ENCODE peak calls at places on chromosomes 5 and 9, in six cellular contexts. F is Caco-2, U is sigmoid colon, P is fibroblast of lung, K is stomach, C is astrocyte. N is an unnamed sample.

GRCh38 chr5:31054436-31054835 is 139.1 kb upstream of the CDH6 start:
- DNase-seq in U (no peak), C (no peak), F (no peak), K (no peak), P (no peak), N (no peak)

GRCh38 chr5:115431116-115431515 is 113.5 kb downstream of the FEM1C start:
- DNase-seq in U (no peak), F (no peak), P (no peak), C (no peak), K (no peak), N (no peak)

GRCh38 chr5:75856056-75856455 is 138.8 kb upstream of the POC5 start:
- DNase-seq in P (no peak), C (no peak), U (no peak), K (no peak), F (no peak), N (no peak)

GRCh38 chr5:120464627-120465280 is 654 bp downstream of the PRR16 start:
- DNase-seq in P (peak; percentile 65), K (peak; percentile 25), F (peak; percentile 25), C (peak; percentile 41), U (peak; percentile 75), N (peak; percentile 88)

GRCh38 chr5:74035521-74035937 is 409.5 kb downstream of the ARHGEF28 start:
- DNase-seq in C (peak; percentile 70), K (no peak), U (no peak), P (peak; percentile 79), F (peak; percentile 71), N (no peak)

GRCh38 chr5:80231243-80231642 is 24.6 kb downstream of the SERINC5 start:
- DNase-seq in P (peak; percentile 93), U (no peak), K (no peak), F (no peak), C (peak; percentile 91), N (peak; percentile 82)

GRCh38 chr5:135364416-135365262 is 34.4 kb downstream of the MACROH2A1 start:
- DNase-seq in C (no peak), K (no peak), U (no peak), P (no peak), F (no peak), N (no peak)

GRCh38 chr5:88380332-88380731 is 111.7 kb upstream of the TMEM161B start:
- DNase-seq in C (no peak), F (no peak), U (no peak), K (no peak), P (no peak), N (no peak)

GRCh38 chr9:81522721-81523551 is 166.4 kb downstream of the TLE1 start:
- DNase-seq in F (no peak), P (peak; percentile 57), C (peak; percentile 42), U (no peak), K (no peak), N (peak; percentile 72)

GRCh38 chr9:136545966-136546696 is at the start of gene NOTCH1:
- DNase-seq in P (peak; percentile 91), U (peak; percentile 98), K (peak; percentile 93), F (peak; percentile 89), C (peak; percentile 83), N (peak; percentile 100)

GRCh38 chr5:128579669-128580068 is 41.6 kb upstream of the FBN2 start:
- DNase-seq in U (no peak), C (peak; percentile 4), P (peak; percentile 23), F (no peak), K (no peak), N (no peak)

GRCh38 chr5:72160299-72160698 is 53.0 kb downstream of the MAP1B start:
- DNase-seq in U (no peak), K (no peak), F (no peak), P (peak; percentile 93), C (peak; percentile 92), N (peak; percentile 82)

GRCh38 chr5:172707285-172708182 is 63.5 kb downstream of the DUSP1 start:
- DNase-seq in P (peak; percentile 66), U (no peak), F (peak; percentile 75), C (peak; percentile 49), K (no peak), N (peak; percentile 86)

DNA sequence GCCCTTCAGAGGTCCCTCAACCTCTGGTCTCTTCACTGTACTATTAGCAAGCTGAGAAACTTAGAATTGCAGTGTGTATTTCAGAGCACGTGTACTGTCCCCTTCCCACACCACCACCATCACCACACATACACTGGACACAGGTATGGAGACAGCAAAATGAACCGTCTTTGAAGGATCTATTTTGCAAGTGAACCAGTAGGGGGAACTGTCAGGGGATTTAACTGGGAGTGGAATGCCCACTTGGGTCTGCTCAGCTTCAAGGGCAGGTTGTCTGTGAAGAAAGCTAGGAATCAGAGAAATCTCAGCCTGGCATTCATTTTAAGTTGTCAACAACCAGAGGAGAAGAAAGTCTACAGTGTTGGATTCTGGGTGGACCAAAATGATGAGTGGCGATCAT is 147.0 kb downstream of the DCP2 start:
- DNase-seq in P (no peak), F (no peak), U (no peak), C (no peak), K (no peak), N (peak; percentile 25)
- TF ChIP-seq CTCF in P (peak; percentile 13), F (peak; percentile 27), U (no peak), C (peak; percentile 16), K (no peak), N (peak; percentile 15)

DNA sequence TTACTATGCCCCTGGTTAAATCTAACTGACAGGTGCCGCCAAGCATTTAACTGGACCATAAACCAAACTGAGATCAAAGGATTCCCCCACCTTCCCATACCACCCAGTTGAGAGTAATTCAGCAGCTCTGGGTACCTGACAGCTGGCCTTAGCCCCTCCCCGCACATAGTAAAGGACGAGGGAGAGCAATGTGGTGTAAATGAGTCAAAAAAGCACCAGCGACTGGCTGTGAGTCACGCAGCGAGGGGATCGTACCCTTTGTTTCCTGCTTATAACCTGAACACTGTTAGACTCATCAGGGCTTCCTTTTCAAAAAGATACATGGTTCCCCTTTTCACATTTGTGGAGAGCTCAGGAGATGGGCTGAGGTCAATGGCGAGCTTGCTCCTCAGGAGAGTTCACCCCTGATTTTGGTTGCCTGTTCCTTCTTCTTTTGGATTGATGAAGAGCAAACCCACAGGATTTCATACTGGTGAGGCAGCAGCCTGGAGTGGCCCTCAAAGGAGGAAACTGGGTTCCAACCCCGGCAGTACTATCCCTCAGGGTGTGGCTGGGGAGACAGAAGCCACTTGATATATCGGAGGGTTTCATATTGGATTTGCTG is 71.5 kb downstream of the ANKRD33B start:
- DNase-seq in U (no peak), K (no peak), F (no peak), C (peak; percentile 73), P (peak; percentile 81), N (peak; percentile 91)
- H3K4me1 ChIP-seq in U (no peaks in the 10 kb centered on the region), K (no peaks in the 10 kb centered on the region), F (no peaks in the 10 kb centered on the region), C (peaks cover 28% of the 10 kb centered on the region), P (no peaks in the 10 kb centered on the region), N (peaks cover 15% of the 10 kb centered on the region)

GRCh38 chr9:109913461-109913810 is 133.4 kb downstream of the PALM2AKAP2 start:
- DNase-seq in C (peak; percentile 39), F (no peak), K (no peak), P (peak; percentile 46), U (no peak), N (no peak)

GRCh38 chr9:109912082-109912581 is 132.1 kb downstream of the PALM2AKAP2 start:
- DNase-seq in U (no peak), K (no peak), C (peak; percentile 58), P (peak; percentile 63), F (no peak), N (no peak)

GRCh38 chr9:109914280-109915027 is 134.5 kb downstream of the PALM2AKAP2 start:
- DNase-seq in K (no peak), P (peak; percentile 96), F (no peak), C (peak; percentile 95), U (no peak), N (no peak)

GRCh38 chr9:109910616-109911568 is 130.9 kb downstream of the PALM2AKAP2 start:
- DNase-seq in P (peak; percentile 82), F (no peak), C (peak; percentile 75), K (no peak), U (no peak), N (no peak)

DNA sequence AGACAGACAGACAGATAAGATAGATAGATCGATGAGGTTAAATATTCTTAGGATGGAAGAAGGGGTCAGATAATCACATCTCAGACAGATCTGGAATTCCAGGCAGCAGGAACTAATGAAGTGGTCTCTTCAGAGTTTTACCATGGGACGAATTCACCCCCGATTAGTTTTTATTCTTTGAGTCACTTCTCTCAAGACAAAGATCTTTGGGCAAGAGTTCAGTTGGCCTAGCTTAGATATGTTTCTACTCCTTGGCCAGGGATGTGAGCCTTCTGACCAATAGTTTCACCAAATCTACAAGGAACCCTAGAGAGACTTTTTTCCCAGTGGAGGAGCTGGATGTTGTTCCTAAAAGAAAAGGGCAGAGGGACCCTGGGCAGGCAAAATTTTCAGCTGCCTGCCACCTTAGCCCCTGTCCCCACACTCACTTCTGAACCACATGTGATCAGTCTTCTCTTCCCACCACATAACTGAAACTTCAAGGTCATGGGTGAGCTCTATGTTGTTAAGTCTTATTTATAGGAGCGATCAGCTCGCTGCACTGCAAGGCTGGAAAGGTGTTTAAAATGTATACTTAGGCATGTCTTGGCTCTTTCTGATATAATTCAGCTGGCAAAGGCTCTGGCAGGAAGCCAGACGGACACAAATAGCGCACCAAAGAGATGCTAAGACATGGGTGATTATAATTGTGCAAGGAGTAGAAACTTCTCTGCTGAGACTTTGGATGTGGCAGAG is 132.9 kb downstream of the PALM2AKAP2 start:
- DNase-seq in P (peak; percentile 44), K (peak; percentile 44), F (no peak), C (peak; percentile 36), U (no peak), N (no peak)
- H3K4me3 ChIP-seq in P (no peak overlapping the region), K (no peak overlapping the region), F (no peak overlapping the region), C (no peak overlapping the region), U (no peak overlapping the region), N (no peak overlapping the region)

GRCh38 chr5:17620627-17621026 is 10.4 kb downstream of the TAF11L12 start:
- DNase-seq in K (no peak), F (no peak), C (no peak), P (no peak), U (no peak), N (no peak)
- TF ChIP-seq CTCF in K (no peak), F (no peak), C (no peak), P (no peak), U (no peak), N (no peak)

DNA sequence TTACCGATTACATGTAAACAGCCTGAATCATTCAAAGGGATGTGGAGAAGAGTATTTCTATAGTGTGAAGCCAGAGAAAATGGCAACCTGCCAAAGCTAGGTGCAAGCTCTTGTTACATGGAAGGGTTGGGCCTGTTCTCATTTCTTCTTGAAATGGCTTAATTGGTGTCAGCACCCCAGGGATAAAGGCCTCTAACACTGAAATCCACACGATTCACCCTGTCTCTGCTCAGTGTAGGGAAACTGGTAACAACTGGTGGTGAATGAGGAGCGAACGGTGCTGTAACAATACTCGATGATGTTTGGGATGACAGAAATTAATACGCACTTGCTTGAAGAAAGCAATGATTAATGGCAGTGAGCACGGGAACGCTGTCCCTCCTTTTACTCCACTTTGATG is 16.2 kb downstream of the PBX3 start:
- DNase-seq in P (peak; percentile 71), C (peak; percentile 62), U (no peak), F (no peak), K (no peak), N (no peak)
- H3K4me1 ChIP-seq in P (peaks cover 4% of the 10 kb centered on the region), C (peaks cover 17% of the 10 kb centered on the region), U (peaks cover 53% of the 10 kb centered on the region), F (peaks cover 9% of the 10 kb centered on the region), K (no peaks in the 10 kb centered on the region), N (peaks cover 18% of the 10 kb centered on the region)

GRCh38 chr5:174410716-174411512 is 313.5 kb upstream of the MSX2 start:
- DNase-seq in C (peak; percentile 88), P (peak; percentile 91), U (no peak), K (no peak), F (no peak), N (no peak)
- H3K4me3 ChIP-seq in C (no peak overlapping the region), P (no peak overlapping the region), U (no peak overlapping the region), K (no peak overlapping the region), F (no peak overlapping the region), N (no peak overlapping the region)

N was measured in osteoblast.